ENCODE peak calls at places on chromosomes 1 and 21, in eight cellular contexts. One of them, this sample, is unnamed.

GRCh38 chr21:37711294-37711844 is 204.9 kb downstream of the KCNJ6 start:
- DNase-seq in activated CD8-positive, alpha-beta memory T cell treated with anti-CD3 and anti-CD28 coated beads, Interleukin-2, amount 50 U/mL, for 48 hours: no peak
- DNase-seq in stimulated activated CD8-positive, alpha-beta memory T cell treated with anti-CD3 and anti-CD28 coated beads, Interleukin-7, amount 100 ng/mL, for 1 hour: no peak
- DNase-seq in germinal center: no peak
- DNase-seq in HTR-8/SVneo: no peak
- DNase-seq in GF-D8: no peak
- DNase-seq in progenitor cell of endocrine pancreas: no peak
- DNase-seq in cardiac fibroblast: no peak
- DNase-seq in this sample: no peak

GRCh38 chr1:110798691-110799256 is 74.2 kb upstream of the CD53 start:
- DNase-seq in progenitor cell of endocrine pancreas: no peak
- DNase-seq in cardiac fibroblast: no peak
- DNase-seq in GF-D8: no peak
- DNase-seq in stimulated activated CD8-positive, alpha-beta memory T cell treated with anti-CD3 and anti-CD28 coated beads, Interleukin-7, amount 100 ng/mL, for 1 hour: no peak
- DNase-seq in activated CD8-positive, alpha-beta memory T cell treated with anti-CD3 and anti-CD28 coated beads, Interleukin-2, amount 50 U/mL, for 48 hours: no peak
- DNase-seq in HTR-8/SVneo: no peak
- DNase-seq in germinal center: no peak
- DNase-seq in this sample: no peak

GRCh38 chr1:38831753-38832734 is 27.5 kb downstream of the RRAGC start:
- DNase-seq in germinal center: no peak
- DNase-seq in stimulated activated CD8-positive, alpha-beta memory T cell treated with anti-CD3 and anti-CD28 coated beads, Interleukin-7, amount 100 ng/mL, for 1 hour: no peak
- DNase-seq in HTR-8/SVneo: no peak
- DNase-seq in progenitor cell of endocrine pancreas: no peak
- DNase-seq in GF-D8: no peak
- DNase-seq in activated CD8-positive, alpha-beta memory T cell treated with anti-CD3 and anti-CD28 coated beads, Interleukin-2, amount 50 U/mL, for 48 hours: no peak
- DNase-seq in cardiac fibroblast: no peak
- DNase-seq in this sample: no peak

GRCh38 chr1:5996641-5997270 is 4.5 kb upstream of the NPHP4 start:
- DNase-seq in HTR-8/SVneo: no peak
- DNase-seq in germinal center: no peak
- DNase-seq in progenitor cell of endocrine pancreas: no peak
- DNase-seq in activated CD8-positive, alpha-beta memory T cell treated with anti-CD3 and anti-CD28 coated beads, Interleukin-2, amount 50 U/mL, for 48 hours: no peak
- DNase-seq in stimulated activated CD8-positive, alpha-beta memory T cell treated with anti-CD3 and anti-CD28 coated beads, Interleukin-7, amount 100 ng/mL, for 1 hour: no peak
- DNase-seq in cardiac fibroblast: no peak
- DNase-seq in GF-D8: no peak
- DNase-seq in this sample: no peak

GRCh38 chr1:50700226-50701020 is 259.6 kb downstream of the FAF1 start:
- DNase-seq in stimulated activated CD8-positive, alpha-beta memory T cell treated with anti-CD3 and anti-CD28 coated beads, Interleukin-7, amount 100 ng/mL, for 1 hour: no peak
- DNase-seq in activated CD8-positive, alpha-beta memory T cell treated with anti-CD3 and anti-CD28 coated beads, Interleukin-2, amount 50 U/mL, for 48 hours: no peak
- DNase-seq in progenitor cell of endocrine pancreas: no peak
- DNase-seq in HTR-8/SVneo: no peak
- DNase-seq in GF-D8: no peak
- DNase-seq in cardiac fibroblast: no peak
- DNase-seq in germinal center: no peak
- DNase-seq in this sample: no peak

GRCh38 chr21:45591619-45592207 is 49.5 kb upstream of the SLC19A1 start:
- DNase-seq in progenitor cell of endocrine pancreas: no peak
- DNase-seq in GF-D8: no peak
- DNase-seq in HTR-8/SVneo: no peak
- DNase-seq in activated CD8-positive, alpha-beta memory T cell treated with anti-CD3 and anti-CD28 coated beads, Interleukin-2, amount 50 U/mL, for 48 hours: no peak
- DNase-seq in germinal center: no peak
- DNase-seq in cardiac fibroblast: no peak
- DNase-seq in stimulated activated CD8-positive, alpha-beta memory T cell treated with anti-CD3 and anti-CD28 coated beads, Interleukin-7, amount 100 ng/mL, for 1 hour: no peak
- DNase-seq in this sample: no peak

GRCh38 chr1:203461717-203462116 is 13.9 kb upstream of the PRELP start:
- DNase-seq in germinal center: peak; percentile 62
- DNase-seq in cardiac fibroblast: no peak
- DNase-seq in activated CD8-positive, alpha-beta memory T cell treated with anti-CD3 and anti-CD28 coated beads, Interleukin-2, amount 50 U/mL, for 48 hours: no peak
- DNase-seq in stimulated activated CD8-positive, alpha-beta memory T cell treated with anti-CD3 and anti-CD28 coated beads, Interleukin-7, amount 100 ng/mL, for 1 hour: no peak
- DNase-seq in progenitor cell of endocrine pancreas: no peak
- DNase-seq in GF-D8: no peak
- DNase-seq in HTR-8/SVneo: no peak
- DNase-seq in this sample: no peak

GRCh38 chr1:206419783-206420182 is 50.5 kb upstream of the IKBKE start:
- DNase-seq in stimulated activated CD8-positive, alpha-beta memory T cell treated with anti-CD3 and anti-CD28 coated beads, Interleukin-7, amount 100 ng/mL, for 1 hour: no peak
- DNase-seq in progenitor cell of endocrine pancreas: no peak
- DNase-seq in cardiac fibroblast: peak; percentile 78
- DNase-seq in GF-D8: no peak
- DNase-seq in HTR-8/SVneo: no peak
- DNase-seq in activated CD8-positive, alpha-beta memory T cell treated with anti-CD3 and anti-CD28 coated beads, Interleukin-2, amount 50 U/mL, for 48 hours: no peak
- DNase-seq in germinal center: no peak
- DNase-seq in this sample: no peak

GRCh38 chr1:85351202-85351828 is 74.9 kb upstream of the BCL10 start:
- DNase-seq in cardiac fibroblast: no peak
- DNase-seq in HTR-8/SVneo: no peak
- DNase-seq in progenitor cell of endocrine pancreas: no peak
- DNase-seq in activated CD8-positive, alpha-beta memory T cell treated with anti-CD3 and anti-CD28 coated beads, Interleukin-2, amount 50 U/mL, for 48 hours: no peak
- DNase-seq in germinal center: no peak
- DNase-seq in GF-D8: no peak
- DNase-seq in stimulated activated CD8-positive, alpha-beta memory T cell treated with anti-CD3 and anti-CD28 coated beads, Interleukin-7, amount 100 ng/mL, for 1 hour: no peak
- DNase-seq in this sample: no peak

GRCh38 chr1:45685308-45686080 is 839 bp downstream of the GPBP1L1 start:
- DNase-seq in HTR-8/SVneo: no peak
- DNase-seq in progenitor cell of endocrine pancreas: no peak
- DNase-seq in stimulated activated CD8-positive, alpha-beta memory T cell treated with anti-CD3 and anti-CD28 coated beads, Interleukin-7, amount 100 ng/mL, for 1 hour: no peak
- DNase-seq in cardiac fibroblast: peak; percentile 23
- DNase-seq in germinal center: peak; percentile 9
- DNase-seq in activated CD8-positive, alpha-beta memory T cell treated with anti-CD3 and anti-CD28 coated beads, Interleukin-2, amount 50 U/mL, for 48 hours: no peak
- DNase-seq in GF-D8: no peak
- DNase-seq in this sample: no peak

GRCh38 chr1:247517795-247518612 is 18.2 kb downstream of the OR2C3 start:
- DNase-seq in progenitor cell of endocrine pancreas: no peak
- DNase-seq in GF-D8: no peak
- DNase-seq in activated CD8-positive, alpha-beta memory T cell treated with anti-CD3 and anti-CD28 coated beads, Interleukin-2, amount 50 U/mL, for 48 hours: no peak
- DNase-seq in HTR-8/SVneo: no peak
- DNase-seq in stimulated activated CD8-positive, alpha-beta memory T cell treated with anti-CD3 and anti-CD28 coated beads, Interleukin-7, amount 100 ng/mL, for 1 hour: no peak
- DNase-seq in cardiac fibroblast: no peak
- DNase-seq in germinal center: no peak
- DNase-seq in this sample: no peak

GRCh38 chr1:209704584-209704983 is at the start of gene HSD11B1:
- DNase-seq in activated CD8-positive, alpha-beta memory T cell treated with anti-CD3 and anti-CD28 coated beads, Interleukin-2, amount 50 U/mL, for 48 hours: no peak
- DNase-seq in cardiac fibroblast: peak; percentile 96
- DNase-seq in stimulated activated CD8-positive, alpha-beta memory T cell treated with anti-CD3 and anti-CD28 coated beads, Interleukin-7, amount 100 ng/mL, for 1 hour: no peak
- DNase-seq in progenitor cell of endocrine pancreas: no peak
- DNase-seq in GF-D8: no peak
- DNase-seq in HTR-8/SVneo: no peak
- DNase-seq in germinal center: no peak
- DNase-seq in this sample: no peak

GRCh38 chr1:174021611-174022079 is 512 bp downstream of the RC3H1 start:
- DNase-seq in HTR-8/SVneo: no peak
- DNase-seq in stimulated activated CD8-positive, alpha-beta memory T cell treated with anti-CD3 and anti-CD28 coated beads, Interleukin-7, amount 100 ng/mL, for 1 hour: peak; percentile 9
- DNase-seq in germinal center: peak; percentile 44
- DNase-seq in progenitor cell of endocrine pancreas: peak; percentile 47
- DNase-seq in activated CD8-positive, alpha-beta memory T cell treated with anti-CD3 and anti-CD28 coated beads, Interleukin-2, amount 50 U/mL, for 48 hours: peak; percentile 73
- DNase-seq in cardiac fibroblast: peak; percentile 56
- DNase-seq in GF-D8: no peak
- DNase-seq in this sample: peak; percentile 16

This sample was measured in effector CD8-positive, alpha-beta T cell.